ENCODE peak calls at places on chromosomes 6 and 20, in four cellular contexts. W, K, X and M are unnamed samples.

GRCh38 chr6:38320817-38321216 is 318.9 kb downstream of the BTBD9 start:
- DNase-seq in W (no peak), K (no peak), X (no peak), M (no peak)

GRCh38 chr6:11017090-11017489 is 27.0 kb downstream of the ELOVL2 start:
- DNase-seq in W (no peak), K (no peak), X (no peak), M (no peak)

GRCh38 chr6:137851669-137852068 is 15.4 kb upstream of the TNFAIP3 start:
- DNase-seq in W (no peak), K (no peak), X (no peak), M (no peak)

GRCh38 chr20:13170771-13171170 is 50.3 kb upstream of the ISM1 start:
- DNase-seq in W (no peak), K (no peak), X (no peak), M (no peak)

GRCh38 chr20:37968726-37969401 is 64.4 kb downstream of the TTI1 start:
- DNase-seq in W (no peak), K (peak; percentile 73), X (no peak), M (no peak)

GRCh38 chr6:119110601-119111548 is 32.4 kb upstream of the FAM184A start:
- DNase-seq in W (no peak), K (peak; percentile 20), X (peak; percentile 36), M (peak; percentile 32)

GRCh38 chr6:7238900-7239589 is 74.0 kb downstream of the SSR1 start:
- DNase-seq in W (peak; percentile 92), K (peak; percentile 82), X (peak; percentile 87), M (peak; percentile 83)

GRCh38 chr6:42428326-42429041 is 23.2 kb downstream of the TRERF1 start:
- DNase-seq in W (peak; percentile 56), K (no peak), X (peak; percentile 53), M (no peak)

GRCh38 chr20:38586181-38586525 is 5.2 kb downstream of the ADIG start:
- DNase-seq in W (no peak), K (no peak), X (no peak), M (no peak)

GRCh38 chr20:61901421-61902212 is 164.1 kb downstream of the TAF4 start:
- DNase-seq in W (no peak), K (no peak), X (no peak), M (no peak)